ENCODE peak calls at places on chromosome 13, in seven cellular contexts. Z is keratinocyte, W is vagina, H is adrenal gland, Q is endodermal cell, T is H9, K is tibial nerve. U is an unnamed sample. For H3K9me3, the result is how much of the 10 kb centered on the place peaks cover.

GRCh38 chr13:52847322-52847681 is 1.1 kb downstream of the PCDH8 start:
- DNase-seq in T (no peak), H (no peak), Z (no peak), K (no peak), W (no peak), Q (no peak), U (no peak)

GRCh38 chr13:108534728-108535127 is 94.7 kb upstream of the MYO16 start:
- DNase-seq in Z (no peak), T (no peak), W (no peak), H (no peak), Q (no peak), K (no peak), U (no peak)

GRCh38 chr13:78241278-78241919 is 322.8 kb upstream of the EDNRB start:
- DNase-seq in K (no peak), Q (peak), T (peak), Z (no peak), H (peak), W (no peak), U (peak)

GRCh38 chr13:30164141-30164540 is 143.2 kb downstream of the KATNAL1 start:
- DNase-seq in T (no peak), Q (no peak), K (no peak), H (no peak), Z (no peak), W (no peak), U (peak)

GRCh38 chr13:50208826-50209335 is 193.6 kb downstream of the KCNRG start:
- DNase-seq in K (peak), Q (peak), H (peak), W (no peak), T (peak), Z (no peak), U (no peak)

GRCh38 chr13:113880651-113881611 is 17.1 kb upstream of the GAS6 start:
- DNase-seq in T (no peak), Z (no peak), W (peak), K (no peak), Q (peak), H (no peak), U (no peak)

GRCh38 chr13:72774019-72774418 is 7.7 kb downstream of the DIS3 start:
- DNase-seq in Q (no peak), Z (peak), K (no peak), H (no peak), T (no peak), W (no peak), U (no peak)

GRCh38 chr13:51501592-51502205 is 48.9 kb upstream of the INTS6 start:
- DNase-seq in Z (no peak), H (no peak), Q (no peak), T (no peak), K (no peak), W (no peak), U (no peak)

GRCh38 chr13:33392794-33393371 is 107.3 kb upstream of the STARD13 start:
- DNase-seq in K (no peak), H (no peak), W (no peak), Q (no peak), T (no peak), Z (no peak), U (no peak)

GRCh38 chr13:37070145-37070695 is 10.7 kb upstream of the SUPT20H start:
- DNase-seq in K (no peak), Z (no peak), W (no peak), Q (no peak), H (no peak), T (no peak), U (no peak)

GRCh38 chr13:32316476-32316875 is 1.2 kb downstream of the BRCA2 start:
- DNase-seq in Q (no peak), W (no peak), Z (no peak), K (no peak), H (no peak), T (no peak), U (no peak)

GRCh38 chr13:110965038-110965754 is 50.3 kb upstream of the ANKRD10 start:
- DNase-seq in T (no peak), Z (peak), Q (no peak), W (no peak), K (no peak), H (no peak), U (no peak)

GRCh38 chr13:111143875-111144540 is 28.9 kb downstream of the ARHGEF7 start:
- DNase-seq in K (no peak), Q (no peak), T (no peak), Z (no peak), H (no peak), W (no peak), U (no peak)

GRCh38 chr13:77696006-77696862 is 1.3 kb upstream of the SLAIN1 start:
- DNase-seq in K (no peak), Q (peak), W (no peak), Z (no peak), H (no peak), T (no peak), U (no peak)

GRCh38 chr13:113980489-113981064 is 6.7 kb upstream of the C13orf46 start:
- DNase-seq in Q (no peak), K (no peak), H (no peak), W (no peak), T (no peak), Z (no peak), U (no peak)

GRCh38 chr13:39370554-39370953 is 232.4 kb downstream of the LHFPL6 start:
- DNase-seq in H (no peak), Q (no peak), K (no peak), W (no peak), T (no peak), Z (peak), U (no peak)

GRCh38 chr13:35879111-35879510 is 252.1 kb downstream of the DCLK1 start:
- DNase-seq in T (no peak), Z (no peak), Q (peak), W (no peak), K (no peak), H (no peak), U (no peak)

GRCh38 chr13:76792680-76793334 is 93.4 kb downstream of the KCTD12 start:
- DNase-seq in K (peak), W (no peak), Q (no peak), T (no peak), Z (no peak), H (no peak), U (no peak)

GRCh38 chr13:73034901-73035300 is 23.9 kb upstream of the KLF5 start:
- DNase-seq in Z (no peak), T (no peak), W (no peak), Q (no peak), K (no peak), H (no peak), U (no peak)

GRCh38 chr13:31722684-31723083 is 16.6 kb upstream of the RXFP2 start:
- DNase-seq in Z (no peak), Q (no peak), K (no peak), T (no peak), W (no peak), H (no peak), U (no peak)

GRCh38 chr13:114099918-114100445 is 32.4 kb downstream of the RASA3 start:
- DNase-seq in Q (peak), T (peak), H (peak), Z (no peak), W (no peak), K (no peak), U (peak)

GRCh38 chr13:29845440-29846056 is 4.9 kb downstream of the UBL3 start:
- DNase-seq in T (no peak), Q (no peak), H (no peak), Z (no peak), W (no peak), K (no peak), U (no peak)

GRCh38 chr13:80141114-80141849 is 199.6 kb downstream of the SPRY2 start:
- DNase-seq in T (no peak), Z (no peak), H (peak), Q (peak), W (no peak), K (peak), U (no peak)

GRCh38 chr13:24995225-24995804 is 100.6 kb upstream of the PABPC3 start:
- DNase-seq in Z (peak), W (no peak), T (peak), Q (peak), H (peak), K (peak), U (peak)

GRCh38 chr13:91158015-91158390 is 189.5 kb upstream of the MIR17HG start:
- DNase-seq in Z (no peak), H (no peak), Q (no peak), K (no peak), T (no peak), W (no peak), U (no peak)

DNA sequence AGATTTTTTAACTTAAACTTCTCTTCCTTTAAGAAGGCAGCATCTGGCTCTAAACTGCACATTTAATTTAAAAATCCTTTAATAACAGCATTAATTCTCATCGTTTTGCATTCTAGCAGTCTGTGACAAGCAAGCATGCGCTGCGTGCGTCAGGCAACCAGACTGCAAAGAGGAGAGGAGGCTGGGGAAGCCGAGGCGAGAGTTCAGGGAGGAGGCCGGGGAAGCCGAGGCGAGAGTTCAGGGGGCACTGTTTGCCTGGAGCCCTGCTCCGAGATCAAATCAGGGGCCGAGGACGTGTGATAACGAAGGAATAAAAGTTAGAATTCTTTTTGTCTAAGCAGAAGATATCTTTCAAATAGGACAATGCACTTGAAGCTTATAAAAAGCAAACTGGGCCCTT is 435.7 kb downstream of the EFNB2 start:
- DNase-seq in Z (no peak), K (no peak), H (no peak), T (no peak), Q (no peak), W (no peak), U (no peak)
- H3K27ac ChIP-seq in Z (no peak), K (no peak), H (no peak), T (peak), Q (peak), W (no peak), U (no peak)

DNA sequence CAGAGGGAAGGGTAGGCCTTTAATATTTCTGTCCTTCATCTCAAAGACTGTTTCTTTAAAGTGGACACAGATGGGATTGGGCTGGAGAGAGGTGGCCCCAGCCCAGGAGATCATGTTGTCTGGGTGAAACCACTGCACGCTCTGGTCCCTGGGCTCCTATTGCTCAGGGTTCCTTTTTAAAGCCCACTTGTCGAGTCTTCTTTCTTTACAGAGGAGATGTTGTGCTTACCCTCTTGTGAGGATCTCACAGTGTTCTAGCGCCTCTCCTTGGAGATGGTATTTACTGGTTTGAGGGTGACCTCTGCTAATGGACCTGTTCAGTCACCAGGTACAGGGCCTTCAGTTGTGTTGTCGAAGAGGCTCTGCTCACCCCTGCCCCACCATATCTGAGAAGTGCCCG is 128.4 kb downstream of the TM9SF2 start:
- DNase-seq in T (no peak), K (no peak), W (no peak), H (no peak), Z (no peak), Q (no peak), U (no peak)
- TF ChIP-seq CTCF in T (no peak), K (no peak), W (no peak), H (no peak), Z (no peak), Q (no peak), U (no peak)

GRCh38 chr13:102131246-102131645 is 270.6 kb downstream of the FGF14 start:
- DNase-seq in Q (no peak), Z (no peak), K (no peak), T (no peak), W (no peak), H (no peak), U (no peak)
- H3K9me3 ChIP-seq in Q (under half), Z (under half), K (under half), T (under half), W (under half), H (under half), U (under half)

GRCh38 chr13:82675024-82675423 is 1207.2 kb downstream of the SLITRK1 start:
- DNase-seq in K (no peak), W (no peak), Q (no peak), Z (no peak), T (no peak), H (no peak), U (no peak)
- H3K27ac ChIP-seq in K (no peak), W (no peak), Q (no peak), Z (no peak), T (no peak), H (no peak), U (no peak)

U was measured in WERI-Rb-1.